ENCODE peak calls at places on chromosome 12, in eight cellular contexts. K is Jurkat, Clone E6-1; Y is C1 segment of cervical spinal cord; B is AG04449; N is amniotic epithelial cell; W is HT1080; I is sciatic nerve; R is NCI-H2029. Q is an unnamed sample.

GRCh38 chr12:12992418-12993175 is 7.5 kb downstream of the HEBP1 start:
- DNase-seq in K (no peak), Y (peak), B (peak), N (peak), W (peak), I (no peak), R (no peak), Q (peak)

GRCh38 chr12:93058280-93058679 is 129.2 kb upstream of the EEA1 start:
- DNase-seq in K (no peak), Y (no peak), B (no peak), N (no peak), W (no peak), I (no peak), R (no peak), Q (no peak)

GRCh38 chr12:54207539-54208267 is 18.9 kb upstream of the SMUG1 start:
- DNase-seq in K (peak), Y (no peak), B (no peak), N (peak), W (peak), I (peak), R (peak), Q (peak)

GRCh38 chr12:89384050-89384749 is 31.9 kb upstream of the DUSP6 start:
- DNase-seq in K (no peak), Y (no peak), B (peak), N (peak), W (peak), I (peak), R (no peak), Q (peak)

GRCh38 chr12:65876898-65877721 is 52.8 kb downstream of the HMGA2 start:
- DNase-seq in K (no peak), Y (no peak), B (no peak), N (peak), W (no peak), I (no peak), R (no peak), Q (no peak)

GRCh38 chr12:89878327-89878726 is 169.7 kb upstream of the ATP2B1 start:
- DNase-seq in K (no peak), Y (no peak), B (no peak), N (no peak), W (no peak), I (no peak), R (no peak), Q (no peak)

GRCh38 chr12:48000878-48001321 is 3.4 kb downstream of the COL2A1 start:
- DNase-seq in K (no peak), Y (no peak), B (no peak), N (peak), W (peak), I (peak), R (peak), Q (no peak)

GRCh38 chr12:39010406-39010805 is 105.0 kb upstream of the CPNE8 start:
- DNase-seq in K (no peak), Y (no peak), B (no peak), N (no peak), W (no peak), I (no peak), R (peak), Q (no peak)

GRCh38 chr12:15719230-15719629 is 70.0 kb downstream of the EPS8 start:
- DNase-seq in K (no peak), Y (no peak), B (no peak), N (no peak), W (no peak), I (no peak), R (no peak), Q (no peak)

GRCh38 chr12:52023182-52023975 is 16.6 kb downstream of the TAMALIN start:
- DNase-seq in K (peak), Y (peak), B (no peak), N (no peak), W (peak), I (peak), R (peak), Q (peak)

GRCh38 chr12:132608231-132609171 is 1.9 kb downstream of the LRCOL1 start:
- DNase-seq in K (no peak), Y (no peak), B (no peak), N (no peak), W (no peak), I (no peak), R (no peak), Q (no peak)

GRCh38 chr12:108832730-108833354 is 24.5 kb downstream of the SSH1 start:
- DNase-seq in K (no peak), Y (no peak), B (peak), N (peak), W (peak), I (no peak), R (no peak), Q (no peak)

Q was measured in gastrocnemius medialis.